ENCODE peak calls at places on chromosomes 7 and 10, in four cellular contexts. T, X, K and G are unnamed samples.
A peak's percentile ranks its signal among the peaks of the same experiment; 100 is the strongest.

GRCh38 chr10:134205-134742 is 981 bp upstream of the ZMYND11 start:
- DNase-seq in T (no peak), X (no peak), K (peak; percentile 6), G (no peak)

GRCh38 chr10:81943583-81943982 is 68.6 kb downstream of the NRG3 start:
- DNase-seq in T (no peak), X (no peak), K (no peak), G (no peak)

GRCh38 chr10:6173203-6173602 is 29.5 kb upstream of the PFKFB3 start:
- DNase-seq in T (no peak), X (no peak), K (no peak), G (no peak)

GRCh38 chr7:16933296-16934248 is 51.8 kb upstream of the AGR3 start:
- DNase-seq in T (no peak), X (peak; percentile 28), K (no peak), G (no peak)

GRCh38 chr7:114082934-114083647 is 164.3 kb upstream of the PPP1R3A start:
- DNase-seq in T (peak; percentile 31), X (peak; percentile 23), K (no peak), G (no peak)

GRCh38 chr7:79352323-79352722 is 101.1 kb downstream of the MAGI2 start:
- DNase-seq in T (no peak), X (no peak), K (peak; percentile 58), G (no peak)

GRCh38 chr10:480928-481551 is 208.4 kb downstream of the DIP2C start:
- DNase-seq in T (no peak), X (no peak), K (peak; percentile 57), G (no peak)

GRCh38 chr10:75276029-75276872 is 40.5 kb upstream of the COMTD1 start:
- DNase-seq in T (no peak), X (no peak), K (no peak), G (no peak)

GRCh38 chr7:65002972-65003585 is 3.4 kb downstream of the ERV3-1 start:
- DNase-seq in T (no peak), X (no peak), K (no peak), G (no peak)

GRCh38 chr7:43636093-43636492 is 53.2 kb downstream of the STK17A start:
- DNase-seq in T (no peak), X (no peak), K (peak; percentile 78), G (no peak)

GRCh38 chr10:43322769-43323168 is 48.7 kb upstream of the FXYD4 start:
- DNase-seq in T (peak; percentile 91), X (peak; percentile 65), K (peak; percentile 51), G (peak; percentile 60)

GRCh38 chr10:16717617-16718395 is 99.4 kb downstream of the RSU1 start:
- DNase-seq in T (no peak), X (no peak), K (peak; percentile 76), G (no peak)

GRCh38 chr10:89278034-89278535 is 23.8 kb upstream of the IFIT2 start:
- DNase-seq in T (peak; percentile 77), X (peak; percentile 68), K (peak; percentile 98), G (peak; percentile 36)

GRCh38 chr10:69963178-69963834 is 89.3 kb upstream of the MACROH2A2 start:
- DNase-seq in T (no peak), X (no peak), K (no peak), G (no peak)

GRCh38 chr7:105863876-105864275 is 12.5 kb downstream of the ATXN7L1 start:
- DNase-seq in T (no peak), X (no peak), K (no peak), G (no peak)

GRCh38 chr10:110724116-110724701 is 80.1 kb downstream of the RBM20 start:
- DNase-seq in T (no peak), X (no peak), K (no peak), G (no peak)

GRCh38 chr7:28858206-28858605 is 99.9 kb downstream of the TRIL start:
- DNase-seq in T (no peak), X (no peak), K (peak; percentile 83), G (no peak)

GRCh38 chr7:72411419-72411818 is 719 bp downstream of the CALN1 start:
- DNase-seq in T (no peak), X (no peak), K (no peak), G (no peak)

GRCh38 chr10:12130237-12130872 is 878 bp downstream of the SEC61A2 start:
- DNase-seq in T (no peak), X (peak; percentile 30), K (peak; percentile 73), G (no peak)

GRCh38 chr10:125343118-125343752 is 182.9 kb upstream of the CTBP2 start:
- DNase-seq in T (peak; percentile 20), X (no peak), K (peak; percentile 36), G (no peak)

GRCh38 chr10:77649333-77650331 is 12.0 kb upstream of the KCNMA1 start:
- DNase-seq in T (no peak), X (no peak), K (no peak), G (no peak)

GRCh38 chr7:13628231-13629001 is 361.1 kb downstream of the ETV1 start:
- DNase-seq in T (no peak), X (no peak), K (peak; percentile 55), G (no peak)

GRCh38 chr7:70620333-70621055 is 511.4 kb upstream of the GALNT17 start:
- DNase-seq in T (no peak), X (no peak), K (no peak), G (no peak)

GRCh38 chr10:18140149-18140956 is at the start of gene CACNB2:
- DNase-seq in T (peak; percentile 88), X (peak; percentile 60), K (peak; percentile 51), G (no peak)

GRCh38 chr7:3399858-3400257 is 98.8 kb downstream of the SDK1 start:
- DNase-seq in T (no peak), X (no peak), K (peak; percentile 5), G (no peak)

GRCh38 chr7:101412976-101413375 is 50.3 kb downstream of the COL26A1 start:
- DNase-seq in T (no peak), X (no peak), K (no peak), G (no peak)

GRCh38 chr7:16838386-16838785 is 33.6 kb upstream of the AGR2 start:
- DNase-seq in T (no peak), X (no peak), K (peak; percentile 10), G (no peak)

GRCh38 chr10:71229726-71230655 is 17.6 kb downstream of the UNC5B start:
- DNase-seq in T (no peak), X (no peak), K (no peak), G (no peak)

GRCh38 chr10:127563718-127564553 is 14.8 kb downstream of the NPS start:
- DNase-seq in T (no peak), X (no peak), K (no peak), G (no peak)

GRCh38 chr7:121138262-121138933 is 149.9 kb downstream of the CPED1 start:
- DNase-seq in T (no peak), X (no peak), K (no peak), G (no peak)

GRCh38 chr10:97585439-97585811 is 1.2 kb downstream of the HOGA1 start:
- DNase-seq in T (no peak), X (no peak), K (no peak), G (no peak)

GRCh38 chr10:35213699-35214098 is 87.1 kb downstream of the CREM start:
- DNase-seq in T (no peak), X (no peak), K (no peak), G (no peak)

GRCh38 chr7:99740573-99741437 is 5.8 kb upstream of the CYP3A7 start:
- DNase-seq in T (no peak), X (no peak), K (peak; percentile 42), G (no peak)

GRCh38 chr10:80407836-80408197 is 534 bp upstream of the PRXL2A start:
- DNase-seq in T (no peak), X (no peak), K (no peak), G (no peak)

GRCh38 chr10:132859084-132859855 is 73.3 kb upstream of the NKX6-2 start:
- DNase-seq in T (peak; percentile 3), X (peak; percentile 3), K (no peak), G (no peak)

GRCh38 chr7:75050501-75050900 is 23.1 kb downstream of the RCC1L start:
- DNase-seq in T (no peak), X (no peak), K (no peak), G (no peak)

GRCh38 chr7:75058406-75058805 is 15.2 kb downstream of the RCC1L start:
- DNase-seq in T (no peak), X (no peak), K (no peak), G (no peak)

GRCh38 chr7:75055830-75056431 is 17.7 kb downstream of the RCC1L start:
- DNase-seq in T (peak; percentile 60), X (peak; percentile 40), K (peak; percentile 40), G (no peak)

GRCh38 chr7:75054744-75055527 is 18.7 kb downstream of the RCC1L start:
- DNase-seq in T (peak; percentile 47), X (peak; percentile 71), K (peak; percentile 95), G (peak; percentile 56)

GRCh38 chr7:75056476-75056875 is 17.1 kb downstream of the RCC1L start:
- DNase-seq in T (peak; percentile 70), X (peak; percentile 55), K (peak; percentile 83), G (no peak)
- H3K27ac ChIP-seq in T (peak overlapping the region; percentile 9), X (peak overlapping the region; percentile 64), K (peak overlapping the region; percentile 68), G (peak overlapping the region; percentile 87)

GRCh38 chr10:62814901-62815372 is 1.2 kb downstream of the EGR2 start:
- DNase-seq in T (peak; percentile 29), X (no peak), K (no peak), G (no peak)
- H3K27me3 ChIP-seq in T (no peaks in the 10 kb centered on the region), X (peaks cover 30% of the 10 kb centered on the region), K (peaks cover 37% of the 10 kb centered on the region), G (no peaks in the 10 kb centered on the region)

DNA sequence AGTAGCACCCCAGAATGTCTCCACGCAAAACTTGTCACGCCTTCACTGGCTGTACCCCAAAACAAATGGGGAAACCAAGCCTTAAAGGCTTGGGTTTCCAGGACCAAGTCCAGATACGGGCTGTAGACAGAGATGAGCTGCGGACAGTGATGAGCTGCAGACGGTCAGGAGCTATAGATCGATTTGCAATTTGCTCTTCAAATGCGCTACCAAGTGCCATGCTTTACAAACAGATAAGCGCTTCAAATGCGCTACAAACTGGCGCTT is 658 bp upstream of the SGCE start:
- DNase-seq in T (no peak), X (no peak), K (no peak), G (no peak)
- H3K4me3 ChIP-seq in T (peak overlapping the region; percentile 66), X (peak overlapping the region; percentile 62), K (peak overlapping the region; percentile 55), G (peak overlapping the region; percentile 86)

GRCh38 chr7:55084307-55084706 is 65.5 kb downstream of the EGFR start:
- DNase-seq in T (no peak), X (no peak), K (no peak), G (no peak)

GRCh38 chr7:55085511-55086412 is 66.9 kb downstream of the EGFR start:
- DNase-seq in T (no peak), X (no peak), K (no peak), G (no peak)

GRCh38 chr7:55083206-55083605 is 64.4 kb downstream of the EGFR start:
- DNase-seq in T (no peak), X (no peak), K (peak; percentile 70), G (no peak)

GRCh38 chr7:55087521-55087961 is 68.7 kb downstream of the EGFR start:
- DNase-seq in T (no peak), X (no peak), K (no peak), G (no peak)

DNA sequence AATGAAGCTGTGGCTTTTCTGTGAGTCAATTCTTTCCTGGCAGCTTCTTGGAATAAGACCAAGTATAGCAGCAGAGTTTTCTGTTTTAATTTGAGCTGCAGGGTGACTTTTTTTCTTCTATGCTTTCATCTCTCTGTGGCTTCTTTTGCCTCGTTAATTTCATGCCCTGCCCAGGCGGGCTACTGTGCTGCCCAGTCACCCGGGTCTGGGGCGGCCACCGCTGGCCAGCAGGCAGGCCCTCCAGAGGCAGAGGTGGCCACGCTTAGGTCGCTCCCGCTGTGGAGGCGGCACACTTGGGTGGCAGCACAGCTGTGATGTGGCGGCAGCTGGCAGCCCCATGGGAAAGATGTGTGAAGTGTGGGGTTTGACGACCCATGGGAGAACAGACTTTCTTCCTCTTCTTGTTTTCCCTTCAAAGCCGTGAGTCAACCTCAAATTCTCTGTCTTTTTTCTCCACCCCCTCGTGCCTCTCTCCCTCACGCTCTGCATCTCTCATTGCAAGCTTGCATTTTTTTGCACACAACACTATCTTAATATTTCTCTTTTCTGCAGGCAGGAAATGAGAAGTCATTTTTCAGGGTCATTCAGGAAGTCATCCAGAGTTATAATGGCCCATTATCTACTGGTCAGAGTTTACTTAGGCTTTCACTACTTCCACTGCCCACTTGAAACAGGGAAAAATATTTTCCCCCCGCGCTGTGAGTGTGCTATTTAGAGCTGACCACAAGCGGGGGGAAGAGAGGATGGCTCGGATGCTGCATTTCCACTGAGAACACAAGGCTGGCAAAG is 67.8 kb downstream of the EGFR start:
- DNase-seq in T (no peak), X (no peak), K (peak; percentile 90), G (no peak)
- H3K27ac ChIP-seq in T (no peak overlapping the region), X (peak overlapping the region; percentile 69), K (peak overlapping the region; percentile 99), G (peak overlapping the region; percentile 63)